ENCODE peak calls at places on chromosomes 2 and 18, in four cellular contexts. Y, I, A and J are unnamed samples.
A peak's percentile ranks its signal among the peaks of the same experiment; 100 is the strongest.

GRCh38 chr18:23825978-23826405 is 136.7 kb downstream of the LAMA3 start:
- DNase-seq in I (peak; percentile 83), Y (peak; percentile 93), A (no peak), J (peak; percentile 41)

GRCh38 chr2:127811397-127811860 is 458 bp upstream of the WDR33 start:
- DNase-seq in I (no peak), Y (peak; percentile 64), A (no peak), J (no peak)

GRCh38 chr2:118014492-118014824 is 588 bp upstream of the CCDC93 start:
- DNase-seq in A (no peak), Y (peak; percentile 64), I (no peak), J (no peak)

GRCh38 chr2:71833855-71834554 is 313.7 kb downstream of the CYP26B1 start:
- DNase-seq in Y (peak; percentile 77), I (no peak), A (no peak), J (no peak)

GRCh38 chr2:188628989-188629889 is 337.6 kb downstream of the GULP1 start:
- DNase-seq in A (no peak), I (peak; percentile 93), Y (no peak), J (no peak)

GRCh38 chr2:189300917-189301316 is 121.4 kb upstream of the COL5A2 start:
- DNase-seq in Y (no peak), I (no peak), A (no peak), J (no peak)

GRCh38 chr2:234003972-234004617 is 46.4 kb upstream of the SPP2 start:
- DNase-seq in Y (no peak), I (peak; percentile 87), A (no peak), J (no peak)

GRCh38 chr2:19776941-19777514 is 124.8 kb downstream of the TTC32 start:
- DNase-seq in I (no peak), A (no peak), Y (no peak), J (no peak)